ENCODE peak calls at places on chromosome 2, in seven cellular contexts. X, V, Z, K, R, W and B are unnamed samples. For H3K4me1, the result is how much of the 10 kb centered on the place peaks cover.

GRCh38 chr2:168798076-168798887 is 4.2 kb upstream of the NOSTRIN start:
- DNase-seq in X (no peak), V (peak), Z (no peak), K (peak), W (no peak), R (no peak), B (no peak)

GRCh38 chr2:175402591-175402990 is 221.1 kb upstream of the ATP5MC3 start:
- DNase-seq in V (no peak), R (no peak), Z (no peak), X (no peak), K (no peak), W (no peak), B (no peak)

GRCh38 chr2:45851111-45851510 is 199.6 kb downstream of the PRKCE start:
- DNase-seq in V (no peak), X (no peak), K (no peak), W (no peak), Z (no peak), R (no peak), B (no peak)

GRCh38 chr2:136131961-136132839 is 14.3 kb upstream of the CXCR4 start:
- DNase-seq in V (no peak), X (no peak), R (no peak), Z (no peak), K (no peak), W (no peak), B (no peak)

GRCh38 chr2:113076917-113077669 is 9.3 kb downstream of the IL1F10 start:
- DNase-seq in W (no peak), R (no peak), K (no peak), V (no peak), Z (no peak), X (no peak), B (no peak)

GRCh38 chr2:64260093-64260808 is 116.0 kb upstream of the PELI1 start:
- DNase-seq in W (no peak), V (no peak), R (no peak), Z (no peak), X (no peak), K (no peak), B (no peak)

GRCh38 chr2:104504331-104505073 is 349.4 kb upstream of the POU3F3 start:
- DNase-seq in X (no peak), K (no peak), R (no peak), V (no peak), Z (no peak), W (no peak), B (no peak)

GRCh38 chr2:163198007-163198406 is 359.4 kb upstream of the KCNH7 start:
- DNase-seq in K (no peak), W (no peak), X (no peak), Z (no peak), R (no peak), V (no peak), B (no peak)

GRCh38 chr2:130154773-130155765 is 10.2 kb upstream of the CCDC74B start:
- DNase-seq in R (no peak), K (no peak), W (no peak), V (no peak), X (no peak), Z (no peak), B (peak)

GRCh38 chr2:197360744-197361156 is 50.2 kb upstream of the ANKRD44 start:
- DNase-seq in K (no peak), X (no peak), R (no peak), Z (no peak), W (peak), V (no peak), B (no peak)

GRCh38 chr2:234164499-234165409 is 114.3 kb downstream of the SPP2 start:
- DNase-seq in K (no peak), W (no peak), R (no peak), V (peak), Z (peak), X (no peak), B (no peak)

GRCh38 chr2:26130763-26131162 is 42.1 kb upstream of the GAREM2 start:
- DNase-seq in V (no peak), K (no peak), X (no peak), Z (no peak), W (no peak), R (no peak), B (no peak)

GRCh38 chr2:168666339-168666738 is 136.1 kb upstream of the NOSTRIN start:
- DNase-seq in R (no peak), K (no peak), X (no peak), Z (no peak), V (no peak), W (no peak), B (no peak)

GRCh38 chr2:132581917-132582316 is 88.1 kb downstream of the LYPD1 start:
- DNase-seq in K (peak), R (no peak), W (no peak), V (no peak), Z (no peak), X (no peak), B (no peak)

GRCh38 chr2:42068571-42069178 is 20.9 kb downstream of the PKDCC start:
- DNase-seq in R (no peak), V (no peak), K (no peak), W (no peak), Z (no peak), X (no peak), B (no peak)

GRCh38 chr2:239394346-239394945 is 6.4 kb downstream of the HDAC4 start:
- DNase-seq in W (no peak), Z (no peak), K (no peak), X (no peak), R (no peak), V (peak), B (no peak)

GRCh38 chr2:129431881-129432280 is 547.6 kb upstream of the RAB6C start:
- DNase-seq in Z (no peak), V (no peak), X (no peak), K (no peak), R (no peak), W (no peak), B (no peak)

DNA sequence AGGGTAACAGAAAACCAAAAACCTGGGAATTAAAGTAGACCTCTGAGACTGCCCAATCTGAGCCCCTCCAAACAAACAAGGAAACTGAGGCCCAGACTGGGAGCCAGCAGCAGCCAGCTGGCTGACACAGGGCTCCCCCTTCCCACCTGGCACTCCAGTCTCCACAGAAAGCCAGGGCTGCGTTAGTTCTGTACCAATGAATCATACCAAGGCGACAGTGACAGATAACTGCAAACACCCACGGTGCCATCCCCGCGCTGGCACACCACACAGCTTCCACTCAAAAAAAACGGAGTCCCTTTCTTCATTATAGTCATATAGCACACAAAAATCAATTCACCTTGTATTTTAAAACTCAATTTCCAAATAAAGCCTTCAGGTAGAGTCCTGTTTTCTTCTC is 1.4 kb downstream of the PER2 start:
- DNase-seq in V (no peak), W (no peak), Z (no peak), X (no peak), K (no peak), R (no peak), B (no peak)
- H3K4me1 ChIP-seq in V (under half), W (under half), Z (under half), X (under half), K (under half), R (half or more), B (under half)

GRCh38 chr2:31946838-31947237 is 64.0 kb downstream of the MEMO1 start:
- DNase-seq in Z (no peak), R (no peak), W (no peak), V (no peak), X (no peak), K (no peak), B (no peak)
- H3K4me1 ChIP-seq in Z (under half), R (under half), W (under half), V (under half), X (under half), K (under half), B (under half)

DNA sequence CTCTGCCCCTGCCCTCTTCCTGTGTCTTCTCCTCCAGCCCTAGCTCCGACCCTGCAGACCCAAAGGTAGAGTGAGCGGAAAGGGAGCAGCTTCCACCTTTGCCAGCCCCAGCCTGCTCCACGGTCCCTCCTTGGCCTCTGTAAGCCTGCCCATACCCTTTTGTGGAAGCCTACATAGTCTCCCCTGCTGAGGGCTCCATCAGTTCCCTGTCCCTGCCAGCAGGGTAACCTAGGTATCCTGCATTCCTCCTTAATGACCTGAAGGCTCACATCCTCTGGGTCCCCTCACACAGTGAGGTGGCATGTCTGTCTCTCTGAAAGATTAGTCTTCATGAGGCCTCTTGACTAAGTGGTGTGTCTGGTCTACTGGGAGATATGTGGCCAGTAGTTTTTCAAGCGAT is 20.5 kb upstream of the ACKR3 start:
- DNase-seq in K (no peak), V (no peak), R (no peak), Z (no peak), W (no peak), X (no peak), B (no peak)
- H3K4me1 ChIP-seq in K (under half), V (under half), R (under half), Z (half or more), W (under half), X (under half), B (under half)

GRCh38 chr2:160225722-160226121 is 25.6 kb upstream of the ITGB6 start:
- DNase-seq in V (no peak), W (peak), Z (no peak), X (no peak), K (no peak), R (no peak), B (no peak)
- H3K4me1 ChIP-seq in V (under half), W (under half), Z (under half), X (under half), K (under half), R (under half), B (half or more)

GRCh38 chr2:47379384-47379783 is 23.6 kb upstream of the MSH2 start:
- DNase-seq in W (no peak), V (no peak), X (no peak), Z (no peak), R (no peak), K (no peak), B (no peak)
- H3K4me1 ChIP-seq in W (under half), V (under half), X (under half), Z (under half), R (under half), K (under half), B (under half)

DNA sequence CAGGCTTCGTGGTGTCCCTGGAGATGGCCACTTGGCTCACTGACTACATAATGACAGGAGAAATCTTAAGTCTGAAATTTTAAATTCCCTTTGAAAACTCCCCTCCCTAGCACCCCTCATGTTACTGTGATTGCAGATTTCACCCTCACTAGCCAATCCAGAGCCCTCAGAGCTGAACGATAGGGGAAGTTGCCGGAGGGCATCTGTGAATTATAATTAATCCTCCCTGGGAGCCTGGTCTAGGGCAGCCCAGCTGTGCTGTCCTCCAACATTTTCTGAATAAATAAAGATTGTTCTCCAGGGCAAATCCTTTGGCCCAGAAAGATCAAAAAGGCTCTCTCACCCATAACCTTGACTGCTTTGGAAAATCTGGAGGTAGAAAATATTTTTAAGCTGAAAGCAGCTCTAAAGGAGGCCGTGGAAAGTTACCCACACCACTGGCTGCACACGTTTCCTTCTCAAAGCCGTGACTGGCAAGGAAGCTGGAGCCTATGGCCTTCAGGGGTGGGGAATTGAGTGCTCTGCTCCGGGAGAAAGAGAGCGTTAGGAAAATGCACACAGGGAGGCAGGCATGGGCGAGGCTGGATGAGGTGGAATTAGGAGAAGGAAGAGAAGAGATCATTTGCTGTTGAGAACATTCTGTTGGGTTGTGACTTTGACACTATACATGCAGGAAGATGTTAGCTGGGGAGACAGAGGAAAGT is 68.9 kb upstream of the CNGA3 start:
- DNase-seq in W (peak), R (no peak), X (no peak), V (no peak), Z (no peak), K (no peak), B (no peak)
- H3K4me1 ChIP-seq in W (under half), R (under half), X (under half), V (under half), Z (under half), K (under half), B (under half)

GRCh38 chr2:96243843-96244242 is 22.0 kb downstream of the TMEM127 start:
- DNase-seq in R (no peak), W (no peak), Z (no peak), K (no peak), X (no peak), V (no peak), B (no peak)
- H3K4me1 ChIP-seq in R (under half), W (under half), Z (under half), K (under half), X (under half), V (under half), B (half or more)

DNA sequence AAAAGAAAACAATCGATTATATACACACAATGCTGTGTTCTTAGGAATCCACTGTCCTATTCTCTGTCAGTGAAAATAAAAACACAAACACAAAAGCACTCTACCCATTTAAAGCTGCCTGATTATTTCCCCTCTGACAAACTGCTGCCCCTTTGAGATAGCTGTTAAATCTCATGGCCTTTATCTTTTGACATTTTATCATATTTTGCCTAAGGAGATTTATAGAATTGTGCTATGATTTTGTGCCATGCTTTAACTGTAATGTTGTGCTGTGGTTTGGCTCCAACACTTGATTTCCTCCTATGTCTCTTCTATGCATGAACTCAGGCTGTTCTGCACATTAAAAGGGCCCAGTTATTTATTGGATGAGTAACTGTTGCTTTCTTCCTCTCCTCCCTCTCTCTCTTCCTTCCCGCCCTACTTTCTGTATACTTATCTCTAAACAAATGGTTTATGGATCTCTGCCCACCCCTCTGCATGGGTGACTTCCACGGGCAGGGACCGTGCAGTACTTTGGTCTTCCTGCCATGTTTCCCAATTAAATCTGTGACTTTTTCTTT is 1096.6 kb downstream of the TSN start:
- DNase-seq in V (no peak), Z (no peak), K (no peak), X (no peak), W (peak), R (no peak), B (no peak)
- H3K4me1 ChIP-seq in V (under half), Z (under half), K (under half), X (under half), W (under half), R (under half), B (under half)